ENCODE peak calls at places on chromosomes 6 and 20, in seven cellular contexts. X is 8988T, H is colonic mucosa, M is progenitor cell of endocrine pancreas, U is foreskin fibroblast, D is C1 segment of cervical spinal cord, I is GM18507. E is an unnamed sample.

GRCh38 chr6:45791600-45792168 is 224.0 kb downstream of the CLIC5 start:
- DNase-seq in X (no peak), H (no peak), M (no peak), U (peak), D (no peak), I (no peak), E (no peak)

GRCh38 chr6:90045535-90045934 is 151.3 kb downstream of the GJA10 start:
- DNase-seq in X (no peak), H (no peak), M (no peak), U (peak), D (no peak), I (no peak), E (no peak)

GRCh38 chr6:33770833-33771341 is 18.0 kb downstream of the LEMD2 start:
- DNase-seq in X (no peak), H (no peak), M (no peak), U (no peak), D (no peak), I (no peak), E (no peak)

GRCh38 chr6:42962502-42963178 is 2.1 kb downstream of the GNMT start:
- DNase-seq in X (no peak), H (no peak), M (no peak), U (no peak), D (no peak), I (no peak), E (no peak)

GRCh38 chr20:50193169-50193850 is 2.7 kb downstream of the CEBPB start:
- DNase-seq in X (no peak), H (no peak), M (no peak), U (peak), D (no peak), I (no peak), E (no peak)

GRCh38 chr6:38110407-38111025 is 291.0 kb downstream of the ZFAND3 start:
- DNase-seq in X (no peak), H (no peak), M (no peak), U (no peak), D (no peak), I (no peak), E (no peak)

GRCh38 chr20:2865630-2866029 is 7.7 kb upstream of the PTPRA start:
- DNase-seq in X (no peak), H (no peak), M (no peak), U (no peak), D (no peak), I (no peak), E (no peak)

GRCh38 chr6:4134841-4135664 is at the start of gene ECI2:
- DNase-seq in X (peak), H (no peak), M (no peak), U (peak), D (no peak), I (no peak), E (peak)

GRCh38 chr20:62362991-62363919 is 3.9 kb downstream of the LAMA5 start:
- DNase-seq in X (peak), H (no peak), M (no peak), U (peak), D (no peak), I (no peak), E (no peak)

GRCh38 chr20:50815162-50815989 is 20.5 kb downstream of the BCAS4 start:
- DNase-seq in X (no peak), H (no peak), M (no peak), U (peak), D (no peak), I (no peak), E (no peak)

GRCh38 chr20:38353298-38353697 is 7.0 kb downstream of the LBP start:
- DNase-seq in X (no peak), H (no peak), M (no peak), U (no peak), D (no peak), I (no peak), E (no peak)

GRCh38 chr6:29661071-29661470 is 4.2 kb downstream of the MOG start:
- DNase-seq in X (no peak), H (no peak), M (no peak), U (no peak), D (no peak), I (no peak), E (no peak)

GRCh38 chr20:21840991-21841390 is 135.5 kb downstream of the PAX1 start:
- DNase-seq in X (no peak), H (no peak), M (no peak), U (no peak), D (no peak), I (no peak), E (no peak)

GRCh38 chr6:30963641-30964040 is 19.9 kb upstream of the MUC21 start:
- DNase-seq in X (no peak), H (no peak), M (no peak), U (peak), D (no peak), I (no peak), E (no peak)

GRCh38 chr6:1372690-1373089 is 16.7 kb upstream of the FOXF2 start:
- DNase-seq in X (no peak), H (no peak), M (no peak), U (peak), D (no peak), I (no peak), E (no peak)

GRCh38 chr20:23228912-23229311 is 121.7 kb upstream of the NXT1 start:
- DNase-seq in X (no peak), H (no peak), M (no peak), U (peak), D (no peak), I (no peak), E (no peak)

GRCh38 chr6:33160728-33161323 is 31.4 kb downstream of the COL11A2 start:
- DNase-seq in X (peak), H (peak), M (no peak), U (peak), D (no peak), I (no peak), E (no peak)

GRCh38 chr6:84867521-84867920 is 103.1 kb upstream of the TBX18 start:
- DNase-seq in X (no peak), H (no peak), M (no peak), U (peak), D (no peak), I (no peak), E (no peak)

GRCh38 chr6:113350521-113350920 is 506.6 kb upstream of the MARCKS start:
- DNase-seq in X (no peak), H (no peak), M (no peak), U (peak), D (no peak), I (no peak), E (no peak)

GRCh38 chr6:150069707-150070106 is 786 bp upstream of the ULBP3 start:
- DNase-seq in X (no peak), H (peak), M (peak), U (peak), D (no peak), I (no peak), E (no peak)

GRCh38 chr20:23514848-23515247 is 23.9 kb downstream of the CST8 start:
- DNase-seq in X (no peak), H (no peak), M (no peak), U (no peak), D (no peak), I (no peak), E (no peak)

GRCh38 chr6:112335736-112336135 is 11.4 kb upstream of the RFPL4B start:
- DNase-seq in X (no peak), H (no peak), M (no peak), U (no peak), D (no peak), I (no peak), E (no peak)

GRCh38 chr20:63703976-63704748 is 3.6 kb downstream of the ARFRP1 start:
- DNase-seq in X (no peak), H (no peak), M (no peak), U (no peak), D (no peak), I (no peak), E (no peak)

GRCh38 chr6:37480951-37481597 is 18.6 kb downstream of the CCDC167 start:
- DNase-seq in X (no peak), H (no peak), M (no peak), U (no peak), D (no peak), I (no peak), E (no peak)

GRCh38 chr6:1191141-1191630 is 120.7 kb upstream of the FOXQ1 start:
- DNase-seq in X (no peak), H (no peak), M (no peak), U (no peak), D (no peak), I (no peak), E (no peak)

GRCh38 chr6:128981716-128982115 is 98.8 kb downstream of the LAMA2 start:
- DNase-seq in X (no peak), H (no peak), M (no peak), U (peak), D (no peak), I (no peak), E (no peak)

GRCh38 chr6:31383149-31383548 is 20.2 kb upstream of the MICA start:
- DNase-seq in X (no peak), H (no peak), M (no peak), U (peak), D (no peak), I (no peak), E (no peak)

GRCh38 chr20:56504373-56505005 is 20.1 kb upstream of the FAM209A start:
- DNase-seq in X (no peak), H (no peak), M (no peak), U (no peak), D (no peak), I (no peak), E (no peak)

GRCh38 chr6:134216304-134217029 is 101.4 kb downstream of the SGK1 start:
- DNase-seq in X (no peak), H (no peak), M (no peak), U (no peak), D (no peak), I (no peak), E (no peak)

GRCh38 chr6:1015819-1016218 is 296.1 kb upstream of the FOXQ1 start:
- DNase-seq in X (no peak), H (no peak), M (no peak), U (peak), D (no peak), I (no peak), E (no peak)

GRCh38 chr20:61846741-61847419 is 218.8 kb downstream of the TAF4 start:
- DNase-seq in X (no peak), H (no peak), M (no peak), U (no peak), D (no peak), I (no peak), E (no peak)

GRCh38 chr20:1467355-1468116 is 887 bp upstream of the NSFL1C start:
- DNase-seq in X (no peak), H (peak), M (no peak), U (no peak), D (no peak), I (no peak), E (no peak)

GRCh38 chr6:166402582-166403277 is 20.0 kb upstream of the MPC1 start:
- DNase-seq in X (no peak), H (no peak), M (no peak), U (peak), D (no peak), I (no peak), E (no peak)

GRCh38 chr6:98657764-98658163 is 176.6 kb upstream of the POU3F2 start:
- DNase-seq in X (no peak), H (peak), M (peak), U (peak), D (no peak), I (no peak), E (peak)

GRCh38 chr20:35339007-35339406 is 46.8 kb upstream of the FAM83C start:
- DNase-seq in X (no peak), H (no peak), M (no peak), U (peak), D (no peak), I (no peak), E (no peak)

GRCh38 chr6:67606905-67607828 is 1027.9 kb upstream of the ADGRB3 start:
- DNase-seq in X (no peak), H (no peak), M (no peak), U (peak), D (no peak), I (no peak), E (no peak)